ENCODE peak calls at places on chromosomes 13 and 19, in eight cellular contexts. T is AG10803, U is DMS 273 treated with DMSO at 0.1 percent for 48 hours, V is retina, A is NCI-H774, G is GM23248, L is thoracic aorta, M is GM23338. D is an unnamed sample.

GRCh38 chr19:11451942-11452813 is 16.7 kb downstream of the PRKCSH start:
- DNase-seq in T (no peak), U (no peak), V (peak), A (no peak), G (no peak), L (no peak), M (peak), D (no peak)

GRCh38 chr13:65497265-65497664 is 1732.9 kb downstream of the PCDH9 start:
- DNase-seq in T (peak), U (no peak), V (no peak), A (no peak), G (no peak), L (no peak), M (no peak), D (no peak)

GRCh38 chr19:49107625-49108459 is 6.3 kb upstream of the LIN7B start:
- DNase-seq in T (no peak), U (no peak), V (no peak), A (no peak), G (no peak), L (no peak), M (no peak), D (no peak)

GRCh38 chr13:20680416-20681080 is 23.0 kb upstream of the IL17D start:
- DNase-seq in T (no peak), U (no peak), V (no peak), A (no peak), G (no peak), L (no peak), M (no peak), D (no peak)

GRCh38 chr19:12751635-12752034 is at the start of gene BEST2:
- DNase-seq in T (no peak), U (no peak), V (no peak), A (no peak), G (no peak), L (no peak), M (peak), D (no peak)

GRCh38 chr13:21576424-21576823 is 27.5 kb downstream of the MICU2 start:
- DNase-seq in T (peak), U (no peak), V (no peak), A (no peak), G (peak), L (no peak), M (no peak), D (no peak)

GRCh38 chr19:18899624-18900560 is 3.9 kb upstream of the CERS1 start:
- DNase-seq in T (no peak), U (no peak), V (no peak), A (no peak), G (no peak), L (no peak), M (peak), D (no peak)

GRCh38 chr19:1471514-1472107 is 7.4 kb downstream of the C19orf25 start:
- DNase-seq in T (no peak), U (no peak), V (no peak), A (no peak), G (peak), L (no peak), M (no peak), D (no peak)

GRCh38 chr19:46932346-46932745 is 71.5 kb downstream of the ARHGAP35 start:
- DNase-seq in T (peak), U (no peak), V (no peak), A (no peak), G (peak), L (no peak), M (no peak), D (no peak)

GRCh38 chr19:20470345-20471119 is 95.0 kb downstream of the ZNF737 start:
- DNase-seq in T (no peak), U (no peak), V (no peak), A (no peak), G (no peak), L (no peak), M (no peak), D (no peak)

GRCh38 chr19:51070334-51070886 is 5.5 kb upstream of the KLK13 start:
- DNase-seq in T (no peak), U (no peak), V (no peak), A (peak), G (no peak), L (no peak), M (no peak), D (no peak)

GRCh38 chr13:75494491-75494890 is 12.5 kb upstream of the TBC1D4 start:
- DNase-seq in T (no peak), U (no peak), V (no peak), A (no peak), G (peak), L (no peak), M (no peak), D (no peak)

GRCh38 chr19:29664753-29665214 is 477 bp upstream of the PLEKHF1 start:
- DNase-seq in T (no peak), U (no peak), V (no peak), A (no peak), G (no peak), L (no peak), M (no peak), D (no peak)

GRCh38 chr19:53823380-53824120 is 564 bp downstream of the NLRP12 start:
- DNase-seq in T (no peak), U (no peak), V (no peak), A (no peak), G (no peak), L (no peak), M (no peak), D (no peak)

GRCh38 chr19:49613374-49613773 is 22.4 kb downstream of the PRR12 start:
- DNase-seq in T (no peak), U (no peak), V (no peak), A (no peak), G (peak), L (no peak), M (no peak), D (no peak)

GRCh38 chr13:78299832-78300623 is 303.3 kb downstream of the POU4F1 start:
- DNase-seq in T (no peak), U (no peak), V (no peak), A (no peak), G (no peak), L (no peak), M (no peak), D (no peak)

GRCh38 chr13:29905845-29906244 is 55.4 kb upstream of the UBL3 start:
- DNase-seq in T (peak), U (no peak), V (no peak), A (no peak), G (peak), L (no peak), M (no peak), D (no peak)

GRCh38 chr13:107817652-107818287 is 397.6 kb downstream of the LIG4 start:
- DNase-seq in T (no peak), U (no peak), V (no peak), A (no peak), G (no peak), L (no peak), M (peak), D (no peak)

GRCh38 chr13:110801044-110801443 is 87.5 kb downstream of the ING1 start:
- DNase-seq in T (no peak), U (no peak), V (no peak), A (no peak), G (no peak), L (no peak), M (no peak), D (no peak)

GRCh38 chr19:44588753-44589112 is 24.6 kb upstream of the IGSF23 start:
- DNase-seq in T (no peak), U (no peak), V (no peak), A (no peak), G (no peak), L (no peak), M (no peak), D (no peak)

GRCh38 chr19:54517483-54517882 is 14.9 kb downstream of the LAIR2 start:
- DNase-seq in T (peak), U (no peak), V (peak), A (no peak), G (peak), L (no peak), M (peak), D (peak)

GRCh38 chr13:114259974-114260373 is 21.4 kb upstream of the UPF3A start:
- DNase-seq in T (no peak), U (no peak), V (no peak), A (peak), G (no peak), L (no peak), M (no peak), D (no peak)

GRCh38 chr19:42024622-42025111 is 30.6 kb upstream of the ATP1A3 start:
- DNase-seq in T (peak), U (no peak), V (no peak), A (no peak), G (peak), L (no peak), M (no peak), D (no peak)

GRCh38 chr13:20422362-20422761 is 103.3 kb downstream of the CRYL1 start:
- DNase-seq in T (no peak), U (no peak), V (no peak), A (no peak), G (no peak), L (no peak), M (no peak), D (no peak)

GRCh38 chr19:17579523-17580244 is 24.2 kb downstream of the COLGALT1 start:
- DNase-seq in T (peak), U (no peak), V (peak), A (peak), G (peak), L (no peak), M (peak), D (peak)

GRCh38 chr13:109541081-109541480 is 245.3 kb downstream of the IRS2 start:
- DNase-seq in T (no peak), U (no peak), V (no peak), A (no peak), G (no peak), L (no peak), M (no peak), D (no peak)

D was measured in stimulated activated naive CD8-positive, alpha-beta T cell treated with anti-CD3 and anti-CD28 coated beads, Interleukin-15, Interleukin-2, amounts not matched to agents 100 U/mL and 50 U/mL, for 24 hours.